ENCODE peak calls at places on chromosomes 1 and 21, in five cellular contexts. E, S, T, Z and K are unnamed samples.

GRCh38 chr1:175742790-175743459 is 470 bp downstream of the TNR start:
- DNase-seq in T (peak), E (peak), Z (no peak), S (no peak), K (peak)

GRCh38 chr1:68442822-68443556 is 6.8 kb downstream of the RPE65 start:
- DNase-seq in E (peak), T (peak), S (peak), Z (peak), K (peak)

GRCh38 chr1:67748630-67749029 is 63.6 kb downstream of the GADD45A start:
- DNase-seq in T (no peak), S (no peak), E (peak), Z (no peak), K (no peak)

GRCh38 chr1:169779150-169779549 is 15.6 kb downstream of the METTL18 start:
- DNase-seq in S (no peak), Z (no peak), E (no peak), T (no peak), K (no peak)

GRCh38 chr1:172449012-172449584 is 5.2 kb upstream of the PIGC start:
- DNase-seq in E (peak), T (no peak), S (no peak), Z (no peak), K (no peak)

GRCh38 chr21:23887709-23888303 is 1719.5 kb downstream of the MRPL39 start:
- DNase-seq in E (no peak), S (no peak), Z (no peak), T (no peak), K (no peak)

GRCh38 chr1:204001166-204001901 is 71.6 kb upstream of the SOX13 start:
- DNase-seq in Z (no peak), S (no peak), T (no peak), E (no peak), K (no peak)

GRCh38 chr1:40435471-40435870 is 14.8 kb upstream of the ZFP69B start:
- DNase-seq in T (no peak), S (no peak), Z (no peak), E (no peak), K (no peak)

GRCh38 chr1:172745014-172745413 is 86.1 kb downstream of the FASLG start:
- DNase-seq in Z (peak), E (peak), S (peak), T (peak), K (no peak)

GRCh38 chr1:21414002-21414401 is 25.9 kb upstream of the NBPF3 start:
- DNase-seq in T (no peak), E (no peak), Z (no peak), S (no peak), K (no peak)

GRCh38 chr1:2300851-2301606 is 72.9 kb downstream of the SKI start:
- DNase-seq in T (peak), S (peak), Z (peak), E (no peak), K (no peak)

GRCh38 chr1:35112668-35113067 is 33.5 kb downstream of the ZMYM1 start:
- DNase-seq in Z (no peak), S (no peak), T (no peak), E (no peak), K (no peak)

GRCh38 chr1:150562384-150563339 is 13.5 kb downstream of the ADAMTSL4 start:
- DNase-seq in Z (peak), T (no peak), S (peak), E (no peak), K (no peak)

GRCh38 chr1:55141295-55141893 is 73.8 kb downstream of the USP24 start:
- DNase-seq in Z (no peak), S (no peak), T (no peak), E (no peak), K (no peak)

GRCh38 chr1:55140546-55140983 is 74.6 kb downstream of the USP24 start:
- DNase-seq in S (peak), T (peak), E (peak), Z (peak), K (peak)

GRCh38 chr1:55138740-55139283 is 76.4 kb downstream of the USP24 start:
- DNase-seq in E (no peak), T (no peak), S (no peak), Z (no peak), K (no peak)

GRCh38 chr1:55143686-55144085 is 71.5 kb downstream of the USP24 start:
- DNase-seq in T (no peak), S (no peak), Z (no peak), E (peak), K (no peak)

GRCh38 chr1:55140137-55140536 is 75.0 kb downstream of the USP24 start:
- DNase-seq in T (no peak), S (no peak), E (no peak), Z (no peak), K (no peak)
- TF ChIP-seq CTCF in T (no peak), S (no peak), E (no peak), Z (no peak), K (no peak)

DNA sequence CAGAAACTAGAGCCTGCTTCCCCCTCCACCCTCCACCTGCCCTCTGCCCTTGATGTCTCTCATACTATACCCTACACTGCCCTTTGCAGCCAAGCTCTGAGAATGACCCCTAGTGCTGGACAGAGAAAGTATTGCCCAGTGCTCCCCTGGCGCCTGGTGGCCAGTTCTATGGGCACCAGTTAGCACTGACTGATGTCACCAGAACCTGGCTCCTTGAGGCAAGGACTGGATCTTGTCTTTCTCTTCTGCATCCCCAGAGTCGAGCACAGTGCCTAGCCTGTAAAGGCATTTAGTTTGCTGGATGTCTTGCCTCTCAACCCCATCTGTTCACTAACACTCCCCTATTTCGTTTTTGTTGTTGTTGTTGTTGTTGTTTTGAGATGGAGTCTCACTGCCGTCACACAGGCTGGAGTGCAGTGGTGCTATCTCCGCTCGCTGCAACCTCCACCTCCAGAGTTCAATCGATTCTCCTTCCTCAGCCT is 5.9 kb downstream of the PHLDA3 start:
- DNase-seq in Z (no peak), E (peak), S (no peak), T (no peak), K (no peak)
- TF ChIP-seq CTCF in Z (peak), E (peak), S (no peak), T (peak), K (peak)

DNA sequence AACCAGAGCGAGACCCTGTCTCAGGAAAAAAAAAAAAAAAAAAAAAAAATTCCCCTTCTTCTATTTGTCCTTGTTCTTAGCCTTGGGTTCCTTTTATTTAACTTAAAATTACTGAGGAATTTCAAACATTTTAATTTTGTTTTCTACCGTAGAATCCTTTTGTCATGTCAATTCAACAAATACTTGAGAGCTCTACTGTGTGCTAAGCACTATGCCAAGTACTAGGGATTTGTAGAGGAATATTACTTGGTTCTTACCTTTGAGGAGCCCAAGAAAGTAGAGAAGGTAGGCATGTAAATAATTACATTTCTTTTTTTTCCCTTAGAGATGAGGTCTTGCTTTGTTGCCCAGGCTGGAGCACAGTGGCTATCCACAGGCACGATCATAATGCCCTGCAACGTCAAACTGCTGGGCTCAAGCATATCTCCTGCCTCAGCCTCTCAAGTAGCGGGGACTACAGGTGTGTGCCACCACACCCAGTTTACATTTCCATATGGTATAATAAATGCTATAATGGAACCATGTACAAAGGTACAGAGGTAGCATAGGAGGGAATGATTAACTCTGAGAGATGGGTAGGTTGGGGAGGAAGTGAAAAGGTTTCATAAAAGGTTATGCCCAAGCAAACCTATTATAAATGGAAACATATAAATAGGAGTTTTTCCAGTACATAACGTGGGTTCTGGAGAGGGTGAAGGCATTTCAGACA is 104.0 kb downstream of the ATG4C start:
- DNase-seq in S (no peak), Z (no peak), E (no peak), T (no peak), K (no peak)
- TF ChIP-seq CTCF in S (no peak), Z (no peak), E (no peak), T (no peak), K (no peak)

GRCh38 chr21:34031835-34032370 is 41.5 kb upstream of the MRPS6 start:
- DNase-seq in S (no peak), Z (no peak), T (no peak), E (peak), K (no peak)

GRCh38 chr21:34037446-34037845 is 35.9 kb upstream of the MRPS6 start:
- DNase-seq in Z (no peak), E (no peak), S (no peak), T (no peak), K (no peak)

GRCh38 chr21:34037009-34037408 is 36.4 kb upstream of the MRPS6 start:
- DNase-seq in E (no peak), Z (no peak), T (no peak), S (no peak), K (no peak)

GRCh38 chr21:34035619-34036354 is 37.6 kb upstream of the MRPS6 start:
- DNase-seq in E (no peak), S (no peak), Z (no peak), T (no peak), K (no peak)

DNA sequence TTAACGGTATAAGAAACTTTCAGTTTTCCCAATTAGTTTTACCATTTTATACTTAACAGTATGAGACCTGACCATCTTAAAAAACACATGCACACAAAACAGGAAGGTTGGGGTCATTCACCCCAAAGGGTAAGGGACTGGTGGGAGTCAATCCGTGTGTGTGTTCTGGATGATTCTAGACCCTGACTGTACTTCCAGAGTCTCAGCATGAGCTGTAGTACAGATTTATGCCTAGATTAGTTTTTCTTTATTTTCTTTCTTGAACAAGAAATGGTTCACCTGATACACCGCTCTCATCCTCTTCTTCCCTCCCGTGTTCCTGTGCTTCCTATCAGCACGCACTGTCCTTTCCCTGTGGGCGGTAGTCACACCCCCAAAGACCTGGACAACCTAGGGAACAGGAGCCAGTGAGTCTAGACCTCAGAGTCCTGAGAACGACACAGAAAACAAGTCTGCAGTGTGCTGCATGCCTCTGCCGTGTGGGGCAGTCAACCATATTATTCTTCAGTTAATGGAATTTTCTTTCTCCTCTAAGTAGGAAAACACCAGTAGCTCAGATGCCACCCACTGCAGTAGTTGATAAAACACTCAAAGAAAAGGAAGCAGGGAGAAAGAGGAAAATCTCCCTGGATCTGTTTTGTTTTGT is 38.9 kb upstream of the MRPS6 start:
- DNase-seq in S (no peak), Z (no peak), T (no peak), E (peak), K (no peak)
- TF ChIP-seq CTCF in S (peak), Z (no peak), T (no peak), E (no peak), K (no peak)

GRCh38 chr1:109630881-109631512 is 11.4 kb downstream of the AMPD2 start:
- DNase-seq in T (no peak), S (no peak), E (no peak), Z (no peak), K (no peak)
- TF ChIP-seq CTCF in T (no peak), S (no peak), E (no peak), Z (no peak), K (no peak)

DNA sequence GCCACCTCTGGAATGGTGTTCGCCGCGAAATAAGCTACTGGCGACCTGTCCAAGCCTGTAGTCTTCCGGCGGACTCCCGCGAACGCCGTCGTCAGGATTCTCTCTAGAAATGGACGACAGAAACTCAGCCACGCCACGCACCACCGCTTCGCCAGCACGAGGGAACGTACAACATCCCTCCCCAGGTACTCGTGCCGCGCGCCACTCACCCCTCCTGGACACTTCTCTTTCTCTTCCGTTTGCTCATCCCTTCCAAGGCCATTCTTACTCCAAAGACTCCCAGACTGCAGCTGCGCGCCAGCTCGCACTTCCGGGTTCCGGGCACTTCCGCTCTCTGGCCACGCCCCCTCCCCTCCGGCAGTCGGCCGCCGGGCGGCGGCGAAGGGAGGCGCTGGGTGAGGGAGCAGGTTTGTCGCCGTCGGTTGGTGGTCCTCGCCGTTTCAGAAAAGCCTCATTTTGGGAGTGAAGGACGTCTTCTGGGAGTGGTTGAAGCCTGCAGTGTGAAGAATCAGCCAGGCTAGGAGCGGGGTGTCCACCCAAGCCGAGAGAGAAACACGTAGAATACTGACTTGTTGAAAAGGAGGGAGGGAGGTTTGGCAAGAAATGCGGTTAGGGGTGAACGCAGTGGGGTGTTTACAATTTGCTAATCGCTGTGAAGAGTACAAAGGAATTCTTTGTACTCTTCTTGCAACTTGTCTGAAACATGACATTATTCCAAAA is at the start of gene RBM34:
- DNase-seq in T (peak), S (peak), Z (peak), E (peak), K (peak)
- TF ChIP-seq CTCF in T (peak), S (peak), Z (peak), E (peak), K (no peak)